ENCODE peak calls at places on chromosomes 12 and 14, in nine cellular contexts. C is HepG2, G is ovary, I is stomach, N is prostate gland, U is heart left ventricle, V is body of pancreas, P is IMR-90, Z is Peyer's patch. A is an unnamed sample.

GRCh38 chr12:8603858-8604257 is 8.8 kb downstream of the AICDA start:
- DNase-seq in G (no peak), P (no peak), C (no peak), Z (no peak), U (no peak), V (no peak), I (no peak), N (no peak), A (no peak)

GRCh38 chr12:9634177-9634803 is 26.6 kb upstream of the KLRB1 start:
- DNase-seq in Z (no peak), I (peak; percentile 69), V (peak; percentile 73), N (peak; percentile 60), C (peak; percentile 49), G (no peak), P (peak; percentile 47), U (peak; percentile 63), A (no peak)

GRCh38 chr12:30134229-30134628 is 350.5 kb upstream of the TMTC1 start:
- DNase-seq in U (no peak), V (no peak), Z (no peak), G (no peak), C (peak; percentile 24), I (no peak), N (no peak), P (no peak), A (no peak)

GRCh38 chr12:57590892-57591566 is at the start of gene PIP4K2C:
- DNase-seq in C (peak; percentile 77), P (peak; percentile 23), N (peak; percentile 87), U (peak; percentile 87), I (peak; percentile 91), V (peak; percentile 93), G (peak; percentile 87), Z (peak; percentile 91), A (peak; percentile 88)

GRCh38 chr14:92670967-92671366 is 77.5 kb downstream of the LGMN start:
- DNase-seq in Z (no peak), P (peak; percentile 52), C (no peak), V (no peak), N (no peak), I (no peak), U (no peak), G (no peak), A (no peak)

GRCh38 chr12:42186793-42187192 is 42.1 kb upstream of the GXYLT1 start:
- DNase-seq in P (no peak), V (no peak), C (no peak), I (no peak), Z (no peak), N (no peak), U (no peak), G (no peak), A (no peak)

GRCh38 chr12:26658991-26659390 is 174.0 kb downstream of the ITPR2 start:
- DNase-seq in V (no peak), I (no peak), U (no peak), Z (no peak), P (peak; percentile 81), G (no peak), C (no peak), N (no peak), A (no peak)

GRCh38 chr14:58199726-58200479 is at the start of gene ACTR10:
- DNase-seq in I (peak; percentile 86), Z (peak; percentile 95), C (peak; percentile 75), P (peak; percentile 56), N (peak; percentile 79), G (peak; percentile 93), V (peak; percentile 92), U (peak; percentile 89), A (peak; percentile 93)

GRCh38 chr14:60174352-60175254 is 9.4 kb upstream of the DHRS7 start:
- DNase-seq in N (no peak), Z (no peak), G (no peak), U (no peak), V (no peak), P (no peak), I (no peak), C (no peak), A (no peak)

GRCh38 chr14:35669782-35670181 is 135.8 kb downstream of the INSM2 start:
- DNase-seq in V (no peak), C (no peak), P (peak; percentile 87), G (no peak), Z (no peak), U (no peak), N (peak; percentile 56), I (no peak), A (no peak)

GRCh38 chr12:20289512-20289911 is 78.8 kb upstream of the PDE3A start:
- DNase-seq in V (no peak), G (no peak), Z (no peak), U (no peak), I (no peak), P (no peak), C (no peak), N (no peak), A (no peak)

GRCh38 chr14:36660736-36661505 is 739 bp upstream of the PAX9 start:
- DNase-seq in I (no peak), P (no peak), Z (no peak), V (peak; percentile 34), C (no peak), G (no peak), U (no peak), N (no peak), A (no peak)

GRCh38 chr14:92886337-92886736 is 36.6 kb upstream of the CHGA start:
- DNase-seq in P (no peak), G (no peak), Z (no peak), N (no peak), U (no peak), C (no peak), V (no peak), I (no peak), A (no peak)

GRCh38 chr12:101051901-101052550 is 158.0 kb downstream of the SLC5A8 start:
- DNase-seq in V (peak; percentile 58), P (peak; percentile 81), G (peak; percentile 57), N (no peak), C (peak; percentile 88), U (no peak), I (no peak), Z (peak; percentile 49), A (no peak)

GRCh38 chr14:23605931-23606585 is 27.5 kb upstream of the JPH4 start:
- DNase-seq in I (no peak), P (peak; percentile 12), G (no peak), C (no peak), U (no peak), N (no peak), V (no peak), Z (no peak), A (no peak)

GRCh38 chr12:30414507-30414906 is 281.2 kb downstream of the IPO8 start:
- DNase-seq in Z (no peak), G (no peak), V (no peak), U (no peak), N (no peak), P (no peak), C (no peak), I (no peak), A (no peak)

GRCh38 chr14:21352587-21352986 is 31.2 kb downstream of the SUPT16H start:
- DNase-seq in U (peak; percentile 24), Z (no peak), N (no peak), C (no peak), P (no peak), V (no peak), I (no peak), G (no peak), A (no peak)

GRCh38 chr12:82832981-82833380 is 146.3 kb downstream of the TMTC2 start:
- DNase-seq in P (no peak), G (no peak), C (no peak), Z (no peak), U (no peak), I (no peak), N (no peak), V (no peak), A (no peak)

GRCh38 chr14:101065696-101066694 is 162.5 kb upstream of the RTL1 start:
- DNase-seq in Z (peak; percentile 19), U (no peak), C (no peak), G (peak; percentile 25), I (no peak), N (no peak), V (no peak), P (no peak), A (no peak)

GRCh38 chr14:23542261-23542660 is 9.3 kb downstream of the ZFHX2 start:
- DNase-seq in U (no peak), N (no peak), Z (no peak), P (no peak), V (no peak), G (no peak), C (no peak), I (no peak), A (no peak)

GRCh38 chr12:96506776-96507175 is 17.4 kb downstream of the CFAP54 start:
- DNase-seq in I (no peak), G (no peak), N (no peak), Z (no peak), C (no peak), P (no peak), V (no peak), U (no peak), A (no peak)
- TF ChIP-seq POLR2A in I (no peak), G (no peak), N (no peak), Z (no peak), C (no peak), P (no peak), V (no peak), U (no peak), A (no peak)

DNA sequence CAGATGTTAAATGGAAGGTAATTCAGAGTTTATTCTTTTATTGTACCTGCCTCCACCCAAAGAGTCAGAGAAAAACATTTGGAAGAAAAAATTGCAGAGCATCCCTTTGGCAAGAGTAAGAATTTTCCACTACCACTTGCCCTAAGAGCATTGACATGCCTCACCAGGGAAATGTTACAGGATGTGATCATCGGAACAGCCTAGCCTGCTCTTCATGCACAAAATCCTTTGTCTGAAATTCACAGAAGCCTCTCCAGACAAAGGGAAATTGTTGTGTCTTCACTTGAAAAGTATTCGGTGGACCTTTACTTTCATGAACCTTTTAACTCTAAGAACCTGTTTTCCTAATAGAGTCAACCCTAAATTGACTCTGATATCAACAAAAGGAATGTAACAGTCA is 36.9 kb downstream of the ATP2A2 start:
- DNase-seq in G (no peak), P (peak; percentile 68), Z (no peak), C (no peak), I (no peak), U (no peak), N (no peak), V (no peak), A (no peak)
- H3K36me3 ChIP-seq in G (no peaks in the 10 kb centered on the region), P (peaks cover 22% of the 10 kb centered on the region), Z (peaks cover 5% of the 10 kb centered on the region), C (peaks cover 6% of the 10 kb centered on the region), I (peaks cover 26% of the 10 kb centered on the region), U (peaks cover 51% of the 10 kb centered on the region), N (no peaks in the 10 kb centered on the region), V (no peaks in the 10 kb centered on the region), A (peaks cover 6% of the 10 kb centered on the region)

DNA sequence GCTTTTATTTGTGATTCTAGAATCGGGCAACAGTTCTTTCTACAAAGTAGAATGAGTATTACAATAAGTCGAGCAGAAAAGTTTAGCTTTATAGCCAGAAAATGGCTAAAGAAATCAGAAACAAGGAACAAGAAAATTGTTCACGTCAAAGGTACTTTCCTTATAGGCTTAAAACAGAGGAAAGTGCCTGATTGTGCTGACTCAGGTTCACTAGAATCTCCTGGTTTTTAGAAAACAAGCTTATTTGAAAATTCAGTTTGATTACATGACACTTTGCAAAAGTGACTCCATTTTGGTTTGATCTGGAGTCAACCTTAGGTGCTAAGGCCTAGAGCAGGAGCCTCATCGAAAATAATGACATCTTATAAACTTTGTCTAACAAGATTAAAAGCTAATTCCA is 564.7 kb upstream of the FLRT2 start:
- DNase-seq in C (no peak), Z (no peak), G (no peak), N (no peak), P (no peak), I (no peak), U (no peak), V (no peak), A (no peak)
- TF ChIP-seq POLR2A in C (no peak), Z (no peak), G (no peak), N (no peak), P (no peak), I (no peak), U (no peak), V (no peak), A (no peak)

GRCh38 chr12:53213348-53213747 is 6.3 kb upstream of the ITGB7 start:
- DNase-seq in N (peak; percentile 78), U (peak; percentile 86), I (peak; percentile 84), V (peak; percentile 87), P (peak; percentile 70), C (peak; percentile 59), Z (peak; percentile 90), G (peak; percentile 89), A (peak; percentile 90)
- H3K36me3 ChIP-seq in N (peaks cover 14% of the 10 kb centered on the region), U (peaks cover 45% of the 10 kb centered on the region), I (peaks cover 59% of the 10 kb centered on the region), V (no peaks in the 10 kb centered on the region), P (peaks cover 47% of the 10 kb centered on the region), C (no peaks in the 10 kb centered on the region), Z (peaks cover 18% of the 10 kb centered on the region), G (no peaks in the 10 kb centered on the region), A (no peaks in the 10 kb centered on the region)